ENCODE peak calls at places on chromosomes 12 and 14, in nine cellular contexts. C, T, K, U, Y, J, H, M and O are unnamed samples.

GRCh38 chr14:61780125-61780524 is 17.9 kb downstream of the SNAPC1 start:
- DNase-seq in C (no peak), T (no peak), K (no peak), U (no peak), Y (no peak), J (no peak), H (no peak), M (no peak), O (no peak)

GRCh38 chr12:86260183-86260582 is 4.0 kb upstream of the MGAT4C start:
- DNase-seq in C (no peak), T (no peak), K (no peak), U (no peak), Y (no peak), J (no peak), H (no peak), M (no peak), O (no peak)

GRCh38 chr14:59483360-59483759 is 848 bp downstream of the L3HYPDH start:
- DNase-seq in C (no peak), T (no peak), K (no peak), U (no peak), Y (no peak), J (no peak), H (peak; percentile 68), M (no peak), O (no peak)

GRCh38 chr12:27861428-27862167 is 81.6 kb upstream of the MANSC4 start:
- DNase-seq in C (no peak), T (no peak), K (no peak), U (no peak), Y (peak; percentile 57), J (no peak), H (no peak), M (peak; percentile 7), O (no peak)

GRCh38 chr12:1391722-1392121 is 202.7 kb downstream of the FBXL14 start:
- DNase-seq in C (no peak), T (no peak), K (no peak), U (no peak), Y (no peak), J (no peak), H (peak; percentile 36), M (peak; percentile 3), O (no peak)

GRCh38 chr12:6205144-6205539 is 4.9 kb downstream of the CD9 start:
- DNase-seq in C (no peak), T (no peak), K (no peak), U (no peak), Y (peak; percentile 60), J (no peak), H (no peak), M (no peak), O (no peak)

GRCh38 chr12:11648514-11649412 is 711 bp upstream of the ETV6 start:
- DNase-seq in C (peak; percentile 90), T (peak; percentile 66), K (peak; percentile 89), U (no peak), Y (peak; percentile 71), J (peak; percentile 58), H (peak; percentile 91), M (peak; percentile 90), O (peak; percentile 79)

GRCh38 chr14:75604979-75605825 is 26.8 kb downstream of the FLVCR2 start:
- DNase-seq in C (no peak), T (no peak), K (peak; percentile 75), U (no peak), Y (no peak), J (no peak), H (no peak), M (no peak), O (no peak)

GRCh38 chr12:88242161-88242925 is 100.2 kb downstream of the TMTC3 start:
- DNase-seq in C (no peak), T (no peak), K (no peak), U (peak; percentile 79), Y (no peak), J (no peak), H (peak; percentile 92), M (peak; percentile 95), O (no peak)

GRCh38 chr12:130838284-130838950 is 633 bp downstream of the STX2 start:
- DNase-seq in C (no peak), T (peak; percentile 68), K (peak; percentile 1), U (no peak), Y (peak; percentile 25), J (peak; percentile 16), H (peak; percentile 38), M (peak; percentile 39), O (no peak)

GRCh38 chr14:87638196-87638595 is 354.8 kb downstream of the GALC start:
- DNase-seq in C (no peak), T (no peak), K (no peak), U (no peak), Y (no peak), J (no peak), H (no peak), M (no peak), O (no peak)

GRCh38 chr14:52366796-52367315 is 52.7 kb downstream of the PTGER2 start:
- DNase-seq in C (no peak), T (no peak), K (no peak), U (no peak), Y (no peak), J (no peak), H (no peak), M (no peak), O (no peak)